ENCODE peak calls at places on chromosomes 3 and 15, in nine cellular contexts. G is choroid plexus epithelial cell, F is lung, Q is GM06990, T is epithelial cell of esophagus, W is epithelial cell of proximal tubule, U is stomach, L is heart left ventricle, Z is neural crest cell. N is an unnamed sample.

GRCh38 chr15:47431501-47431900 is 285.8 kb upstream of the SEMA6D start:
- DNase-seq in G (peak; percentile 88), F (no peak), Q (no peak), T (no peak), W (no peak), U (no peak), L (no peak), Z (no peak), N (peak; percentile 77)

GRCh38 chr15:35751421-35752133 is 205.6 kb upstream of the DPH6 start:
- DNase-seq in G (peak; percentile 89), F (peak; percentile 60), Q (no peak), T (peak; percentile 75), W (no peak), U (peak; percentile 73), L (peak; percentile 80), Z (peak; percentile 82), N (peak; percentile 88)

GRCh38 chr15:93881310-93881709 is 350.1 kb upstream of the MCTP2 start:
- DNase-seq in G (no peak), F (no peak), Q (no peak), T (no peak), W (no peak), U (no peak), L (no peak), Z (no peak), N (no peak)

GRCh38 chr3:170531557-170532335 is 54.1 kb downstream of the SLC7A14 start:
- DNase-seq in G (no peak), F (no peak), Q (no peak), T (no peak), W (no peak), U (no peak), L (no peak), Z (no peak), N (no peak)

GRCh38 chr3:134250717-134251220 is at the start of gene RYK:
- DNase-seq in G (peak; percentile 64), F (peak; percentile 85), Q (peak; percentile 91), T (peak; percentile 76), W (no peak), U (peak; percentile 84), L (peak; percentile 90), Z (peak; percentile 80), N (peak; percentile 72)

GRCh38 chr3:63494646-63495045 is 157.8 kb upstream of the SNTN start:
- DNase-seq in G (no peak), F (no peak), Q (no peak), T (no peak), W (no peak), U (no peak), L (no peak), Z (no peak), N (no peak)

GRCh38 chr15:61034793-61035710 is 194.1 kb downstream of the RORA start:
- DNase-seq in G (peak; percentile 88), F (no peak), Q (no peak), T (no peak), W (no peak), U (no peak), L (no peak), Z (no peak), N (peak; percentile 88)

GRCh38 chr3:150729682-150730360 is 26.1 kb upstream of the ERICH6 start:
- DNase-seq in G (no peak), F (no peak), Q (no peak), T (no peak), W (no peak), U (no peak), L (no peak), Z (no peak), N (no peak)

GRCh38 chr3:12750223-12750622 is 8.8 kb downstream of the TMEM40 start:
- DNase-seq in G (peak; percentile 76), F (no peak), Q (no peak), T (peak; percentile 72), W (peak; percentile 65), U (peak; percentile 72), L (peak; percentile 73), Z (no peak), N (peak; percentile 84)

GRCh38 chr3:113136071-113136470 is 75.3 kb upstream of the BOC start:
- DNase-seq in G (peak; percentile 55), F (no peak), Q (no peak), T (peak; percentile 43), W (peak; percentile 7), U (no peak), L (no peak), Z (no peak), N (peak; percentile 62)
- TF ChIP-seq CTCF in G (peak; percentile 64), F (peak; percentile 18), Q (peak; percentile 45), T (peak; percentile 65), W (peak; percentile 68), U (peak; percentile 25), L (peak; percentile 49), Z (peak; percentile 66), N (peak; percentile 58)

DNA sequence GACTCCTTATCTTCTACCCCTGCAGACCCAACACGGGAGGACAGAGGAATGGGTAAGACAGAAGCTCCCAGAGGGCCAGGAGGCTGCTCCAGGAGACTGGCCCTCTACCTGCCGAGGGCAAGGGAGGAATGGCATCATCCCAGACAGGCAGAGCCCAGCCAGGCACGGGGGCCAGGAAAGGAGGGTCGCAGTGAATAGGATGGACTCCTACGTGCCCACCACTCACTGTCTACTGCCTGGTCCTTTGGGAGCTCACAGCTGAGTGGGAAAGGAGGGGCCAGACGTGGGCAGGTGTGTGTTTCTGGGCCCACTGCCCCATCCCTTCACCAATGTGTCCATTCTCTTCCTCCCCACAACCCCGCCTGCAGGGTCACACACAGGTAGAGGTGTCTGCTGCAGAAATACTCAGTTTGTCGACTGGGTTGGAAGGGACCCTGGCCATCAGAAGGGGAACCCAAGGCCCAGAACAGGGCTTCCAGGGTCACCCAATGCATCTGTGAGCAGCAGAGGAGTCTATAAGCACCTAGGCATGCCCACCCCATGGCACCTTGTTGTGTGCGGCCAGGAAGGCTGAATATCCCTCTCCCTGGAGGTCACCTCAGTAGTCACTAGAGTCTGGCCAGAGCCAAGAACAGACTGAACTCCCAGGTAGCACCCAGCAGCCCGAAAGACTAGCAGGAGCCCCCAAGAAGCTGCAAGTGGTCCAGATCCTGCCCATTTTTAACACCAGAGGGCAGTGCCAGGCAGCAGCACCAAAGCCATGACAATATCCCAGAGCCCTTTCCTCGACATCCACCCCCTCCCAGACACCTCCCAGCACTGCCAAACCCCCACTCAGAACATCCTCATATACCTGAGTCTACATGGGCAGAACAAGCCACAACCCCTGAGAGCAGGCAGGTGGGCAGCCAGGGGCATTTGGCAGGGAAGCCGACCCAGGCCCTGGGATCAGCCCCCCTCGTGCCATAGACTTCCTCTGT is 24.0 kb downstream of the TKT start:
- DNase-seq in G (no peak), F (no peak), Q (no peak), T (no peak), W (no peak), U (no peak), L (no peak), Z (no peak), N (no peak)
- TF ChIP-seq CTCF in G (peak; percentile 52), F (no peak), Q (no peak), T (peak; percentile 19), W (peak; percentile 38), U (no peak), L (no peak), Z (no peak), N (peak; percentile 18)

DNA sequence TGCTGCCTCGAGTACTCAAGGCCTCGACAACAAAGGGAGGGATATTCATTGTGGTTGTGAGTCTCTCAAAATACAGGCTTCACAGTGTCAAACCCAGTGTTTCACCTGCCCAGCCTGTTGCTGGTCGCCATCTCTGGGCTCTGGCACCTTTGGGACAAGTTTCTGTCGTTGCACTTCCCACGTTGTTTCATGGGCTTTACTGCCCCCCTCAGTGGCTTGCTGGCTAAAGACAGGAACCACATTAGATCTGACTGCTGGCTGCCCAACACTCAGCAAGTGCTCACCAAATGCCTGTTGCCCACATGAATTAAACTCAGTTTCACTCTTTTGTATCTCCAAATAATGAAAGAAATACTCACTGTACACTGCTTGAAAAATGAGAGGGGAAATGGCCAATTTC is 27.6 kb downstream of the FOXL2 start:
- DNase-seq in G (no peak), F (no peak), Q (no peak), T (no peak), W (no peak), U (no peak), L (no peak), Z (no peak), N (no peak)
- TF ChIP-seq CTCF in G (no peak), F (no peak), Q (no peak), T (no peak), W (no peak), U (no peak), L (no peak), Z (no peak), N (no peak)

DNA sequence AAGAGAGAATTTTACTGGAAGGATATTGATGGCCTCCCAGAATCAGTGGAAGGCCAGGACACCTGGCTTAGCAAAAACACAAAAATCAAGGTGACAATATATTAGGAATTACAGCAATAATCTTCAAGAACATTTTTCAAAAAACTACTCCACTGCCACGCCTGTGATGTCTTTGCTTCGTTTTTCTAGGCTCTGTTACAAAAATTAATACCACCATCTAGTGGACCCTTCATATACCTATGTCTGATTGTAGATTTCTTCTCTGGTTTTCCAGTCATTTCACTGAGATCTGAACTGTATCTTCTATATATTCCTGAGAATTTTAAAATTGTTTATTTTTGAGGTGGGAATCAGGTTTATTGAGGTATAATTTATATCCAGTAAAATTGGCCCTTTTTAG is 5.6 kb upstream of the SLC33A1 start:
- DNase-seq in G (peak; percentile 65), F (no peak), Q (no peak), T (no peak), W (no peak), U (no peak), L (no peak), Z (no peak), N (peak; percentile 44)
- TF ChIP-seq CTCF in G (peak; percentile 46), F (no peak), Q (peak; percentile 28), T (no peak), W (peak; percentile 46), U (no peak), L (no peak), Z (peak; percentile 40), N (peak; percentile 31)

N was measured in fibroblast of pulmonary artery.